ENCODE peak calls at places on chromosomes 16 and 17, in five cellular contexts. D is heart right ventricle, G is lung, P is right atrium auricular region, N is left ventricle myocardium inferior. R is an unnamed sample.

GRCh38 chr17:54967621-54968258 is 714 bp downstream of the COX11 start:
- DNase-seq in D (no peak), G (no peak), P (no peak), N (no peak), R (no peak)

GRCh38 chr17:34561328-34561727 is 18.1 kb upstream of the TMEM132E start:
- DNase-seq in D (no peak), G (no peak), P (no peak), N (no peak), R (no peak)

GRCh38 chr17:34424814-34425490 is 61.9 kb upstream of the CCL1 start:
- DNase-seq in D (no peak), G (no peak), P (no peak), N (no peak), R (no peak)

GRCh38 chr16:89893642-89894548 is 20.5 kb downstream of the TCF25 start:
- DNase-seq in D (no peak), G (no peak), P (no peak), N (no peak), R (peak; percentile 50)

GRCh38 chr17:79042421-79043190 is 18.6 kb downstream of the C1QTNF1 start:
- DNase-seq in D (peak; percentile 63), G (peak; percentile 51), P (no peak), N (peak; percentile 69), R (peak; percentile 84)

GRCh38 chr17:45836047-45837044 is 8.3 kb upstream of the SPPL2C start:
- DNase-seq in D (no peak), G (no peak), P (no peak), N (no peak), R (peak; percentile 53)

GRCh38 chr16:84718-85452 is 6.9 kb downstream of the MPG start:
- DNase-seq in D (peak; percentile 76), G (peak; percentile 60), P (peak; percentile 90), N (peak; percentile 55), R (no peak)

GRCh38 chr16:69940676-69941075 is 10.5 kb upstream of the CLEC18A start:
- DNase-seq in D (no peak), G (no peak), P (no peak), N (no peak), R (no peak)

GRCh38 chr16:81520151-81520470 is 75.5 kb downstream of the CMIP start:
- DNase-seq in D (no peak), G (no peak), P (no peak), N (no peak), R (no peak)

GRCh38 chr16:53817812-53818211 is 113.9 kb downstream of the FTO start:
- DNase-seq in D (no peak), G (no peak), P (no peak), N (no peak), R (no peak)

GRCh38 chr17:8955021-8955420 is 10.5 kb downstream of the PIK3R5 start:
- DNase-seq in D (no peak), G (no peak), P (peak; percentile 54), N (no peak), R (no peak)